ENCODE peak calls at places on chromosome 19, in ten cellular contexts. C is left ventricle myocardium inferior; H is SJCRH30; B is CD8-positive, alpha-beta memory T cell; U is NT2/D1; T is Peyer's patch; L is suprapubic skin; K is tibial artery; G is CD4-positive, CD25-positive, alpha-beta regulatory T cell; W is pancreas. A is an unnamed sample.

GRCh38 chr19:11381535-11382369 is 2.4 kb downstream of the EPOR start:
- DNase-seq in C (peak; percentile 76), H (peak; percentile 81), B (peak; percentile 78), U (peak; percentile 68), T (peak; percentile 89), L (peak; percentile 87), K (no peak), G (peak; percentile 76), W (peak; percentile 33), A (no peak)

GRCh38 chr19:14366529-14366928 is 14.7 kb upstream of the ADGRE5 start:
- DNase-seq in C (peak; percentile 58), H (peak; percentile 80), B (peak; percentile 85), U (no peak), T (peak; percentile 97), L (peak; percentile 73), K (peak; percentile 54), G (peak; percentile 77), W (peak; percentile 53), A (peak; percentile 81)

GRCh38 chr19:12194827-12195500 is 32.1 kb downstream of the ZNF136 start:
- DNase-seq in C (peak; percentile 87), H (peak; percentile 31), B (peak; percentile 44), U (peak; percentile 91), T (peak; percentile 82), L (peak; percentile 86), K (peak; percentile 83), G (peak; percentile 39), W (peak; percentile 93), A (peak; percentile 93)

GRCh38 chr19:45474191-45474940 is 6.6 kb downstream of the FOSB start:
- DNase-seq in C (no peak), H (no peak), B (peak; percentile 85), U (no peak), T (no peak), L (peak; percentile 86), K (no peak), G (peak; percentile 61), W (no peak), A (no peak)

GRCh38 chr19:2767688-2768087 is 15.4 kb downstream of the SGTA start:
- DNase-seq in C (no peak), H (no peak), B (no peak), U (no peak), T (no peak), L (no peak), K (no peak), G (no peak), W (no peak), A (no peak)

GRCh38 chr19:46180701-46181385 is 32.8 kb downstream of the IGFL2 start:
- DNase-seq in C (no peak), H (no peak), B (no peak), U (no peak), T (no peak), L (no peak), K (no peak), G (no peak), W (no peak), A (no peak)

GRCh38 chr19:3642987-3643386 is 16.4 kb upstream of the CACTIN start:
- DNase-seq in C (no peak), H (peak; percentile 26), B (no peak), U (no peak), T (no peak), L (no peak), K (no peak), G (no peak), W (no peak), A (no peak)

GRCh38 chr19:41957838-41958366 is 1.2 kb downstream of the RABAC1 start:
- DNase-seq in C (peak; percentile 48), H (peak; percentile 84), B (no peak), U (peak; percentile 75), T (peak; percentile 87), L (no peak), K (peak; percentile 44), G (peak; percentile 33), W (peak; percentile 80), A (peak; percentile 86)

GRCh38 chr19:7685546-7686445 is 5.2 kb downstream of the TRAPPC5 start:
- DNase-seq in C (no peak), H (peak; percentile 16), B (no peak), U (no peak), T (no peak), L (no peak), K (no peak), G (no peak), W (no peak), A (no peak)

GRCh38 chr19:3494559-3494958 is 5.9 kb downstream of the DOHH start:
- DNase-seq in C (no peak), H (no peak), B (no peak), U (no peak), T (no peak), L (no peak), K (no peak), G (no peak), W (no peak), A (no peak)

GRCh38 chr19:41546386-41546789 is 29.6 kb upstream of the CEACAM21 start:
- DNase-seq in C (no peak), H (no peak), B (peak; percentile 34), U (no peak), T (peak; percentile 84), L (no peak), K (no peak), G (no peak), W (no peak), A (no peak)

DNA sequence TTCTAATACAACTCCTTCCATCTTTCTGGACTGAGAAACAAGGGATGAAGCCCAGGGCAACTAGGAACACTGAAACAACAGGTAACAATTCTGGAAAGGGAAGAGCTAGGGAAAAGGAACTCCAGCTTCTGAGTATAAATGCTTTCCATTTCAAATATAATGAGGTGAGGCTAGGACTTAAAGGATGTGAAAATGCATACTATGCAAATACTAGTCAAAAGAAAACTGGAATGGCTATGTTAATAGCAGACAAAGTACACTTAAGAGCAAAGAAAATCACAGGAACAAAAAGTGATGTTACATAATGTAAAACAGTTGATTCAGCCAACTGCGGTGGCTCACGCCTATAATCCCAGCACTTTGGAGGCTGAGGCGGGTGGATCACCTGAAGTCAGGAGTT is 6.3 kb downstream of the SIGLEC14 start:
- DNase-seq in C (no peak), H (no peak), B (no peak), U (no peak), T (no peak), L (no peak), K (no peak), G (no peak), W (no peak), A (no peak)
- H3K27me3 ChIP-seq in C (peaks cover 16% of the 10 kb centered on the region), H (no peaks in the 10 kb centered on the region), B (no peaks in the 10 kb centered on the region), U (no peaks in the 10 kb centered on the region), T (no peaks in the 10 kb centered on the region), L (peaks cover 32% of the 10 kb centered on the region), K (peaks cover 16% of the 10 kb centered on the region), G (peaks cover 7% of the 10 kb centered on the region), W (no peaks in the 10 kb centered on the region), A (no peaks in the 10 kb centered on the region)

DNA sequence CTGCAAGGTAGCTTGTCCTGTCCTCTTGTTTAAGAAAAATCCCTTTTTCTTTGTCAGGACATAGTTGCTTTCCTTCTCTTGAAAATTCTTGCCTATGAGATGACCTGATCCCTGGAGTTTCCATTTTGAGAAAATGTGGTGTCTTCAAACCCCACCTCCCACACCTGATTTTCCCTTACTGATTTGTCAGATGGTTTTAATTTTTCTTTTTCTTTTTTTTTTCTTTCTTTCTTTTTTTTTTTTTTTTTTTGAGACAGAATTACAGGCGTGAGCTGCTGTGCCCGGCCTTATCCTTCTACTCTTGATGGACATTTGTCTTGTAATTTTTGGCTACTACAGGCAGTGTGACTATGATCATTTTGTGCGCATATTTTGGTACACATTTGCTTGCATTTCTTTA is 1.2 kb downstream of the ZNF345 start:
- DNase-seq in C (no peak), H (no peak), B (no peak), U (no peak), T (no peak), L (no peak), K (no peak), G (no peak), W (no peak), A (no peak)
- H3K4me3 ChIP-seq in C (peak overlapping the region; percentile 89), H (peak overlapping the region; percentile 78), B (peak overlapping the region; percentile 91), U (no peak overlapping the region), T (no peak overlapping the region), L (peak overlapping the region; percentile 69), K (peak overlapping the region; percentile 67), G (peak overlapping the region; percentile 96), W (no peak overlapping the region), A (no peak overlapping the region)

DNA sequence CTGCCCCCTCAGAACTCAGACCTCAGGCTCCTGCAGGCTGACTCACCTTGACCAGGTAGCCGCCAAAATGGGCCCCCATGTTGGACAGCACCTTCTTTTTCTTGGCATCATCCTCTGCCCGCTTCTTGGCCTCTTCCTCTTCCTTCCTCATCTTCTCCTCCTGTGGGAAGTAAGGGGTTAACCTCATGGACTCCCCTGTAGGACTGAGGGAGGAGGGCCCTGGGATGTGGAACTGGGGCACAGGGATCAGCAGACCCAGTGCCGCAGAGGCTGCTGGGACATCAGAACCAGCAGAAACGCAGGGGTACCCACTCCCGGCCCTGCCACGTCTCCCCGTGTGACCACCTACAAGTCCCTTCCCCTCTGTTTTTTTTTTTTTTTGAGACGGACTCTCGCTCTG is 11.1 kb downstream of the TNNT1 start:
- DNase-seq in C (no peak), H (no peak), B (no peak), U (no peak), T (no peak), L (no peak), K (no peak), G (no peak), W (no peak), A (no peak)
- H3K27me3 ChIP-seq in C (peaks cover 73% of the 10 kb centered on the region), H (no peaks in the 10 kb centered on the region), B (peaks cover 12% of the 10 kb centered on the region), U (no peaks in the 10 kb centered on the region), T (peaks cover 6% of the 10 kb centered on the region), L (peaks cover 70% of the 10 kb centered on the region), K (peaks cover 95% of the 10 kb centered on the region), G (peaks cover 3% of the 10 kb centered on the region), W (peaks cover 4% of the 10 kb centered on the region), A (no peaks in the 10 kb centered on the region)

GRCh38 chr19:52722062-52723005 is 12.5 kb downstream of the ZNF611 start:
- DNase-seq in C (no peak), H (no peak), B (no peak), U (no peak), T (no peak), L (no peak), K (no peak), G (no peak), W (no peak), A (no peak)

GRCh38 chr19:52716578-52716977 is 18.3 kb downstream of the ZNF611 start:
- DNase-seq in C (no peak), H (no peak), B (no peak), U (peak; percentile 75), T (no peak), L (no peak), K (no peak), G (no peak), W (no peak), A (peak; percentile 55)
- H3K4me3 ChIP-seq in C (no peak overlapping the region), H (no peak overlapping the region), B (no peak overlapping the region), U (no peak overlapping the region), T (no peak overlapping the region), L (no peak overlapping the region), K (no peak overlapping the region), G (no peak overlapping the region), W (no peak overlapping the region), A (no peak overlapping the region)